ENCODE peak calls at places on chromosomes 11 and 22, in six cellular contexts. One of them, this sample, is unnamed.

GRCh38 chr22:46007003-46007847 is 30.3 kb upstream of the WNT7B start:
- DNase-seq in mucosa of gallbladder: peak; percentile 46
- DNase-seq in NCI-H1092 treated with DMSO at 0.1 percent for 48 hours: no peak
- DNase-seq in uterus: peak; percentile 82
- DNase-seq in EH: peak; percentile 89
- DNase-seq in cardiac septum: peak; percentile 86
- DNase-seq in this sample: peak; percentile 69

GRCh38 chr11:77107950-77108349 is 5.3 kb downstream of the OMP start:
- DNase-seq in mucosa of gallbladder: peak; percentile 88
- DNase-seq in NCI-H1092 treated with DMSO at 0.1 percent for 48 hours: peak; percentile 56
- DNase-seq in uterus: peak; percentile 55
- DNase-seq in EH: peak; percentile 96
- DNase-seq in cardiac septum: no peak
- DNase-seq in this sample: peak; percentile 81

GRCh38 chr22:48758905-48759875 is 1068.5 kb downstream of the BRD1 start:
- DNase-seq in mucosa of gallbladder: no peak
- DNase-seq in NCI-H1092 treated with DMSO at 0.1 percent for 48 hours: no peak
- DNase-seq in uterus: no peak
- DNase-seq in EH: no peak
- DNase-seq in cardiac septum: peak; percentile 59
- DNase-seq in this sample: peak; percentile 9

GRCh38 chr22:17891427-17892167 is 117.3 kb upstream of the BID start:
- DNase-seq in mucosa of gallbladder: no peak
- DNase-seq in NCI-H1092 treated with DMSO at 0.1 percent for 48 hours: peak; percentile 36
- DNase-seq in uterus: no peak
- DNase-seq in EH: no peak
- DNase-seq in cardiac septum: no peak
- DNase-seq in this sample: no peak

GRCh38 chr11:33500865-33501479 is 199.7 kb downstream of the C11orf91 start:
- DNase-seq in mucosa of gallbladder: peak; percentile 38
- DNase-seq in NCI-H1092 treated with DMSO at 0.1 percent for 48 hours: no peak
- DNase-seq in uterus: no peak
- DNase-seq in EH: peak; percentile 70
- DNase-seq in cardiac septum: no peak
- DNase-seq in this sample: no peak

GRCh38 chr22:27752771-27753170 is 48.8 kb downstream of the MN1 start:
- DNase-seq in mucosa of gallbladder: no peak
- DNase-seq in NCI-H1092 treated with DMSO at 0.1 percent for 48 hours: no peak
- DNase-seq in uterus: no peak
- DNase-seq in EH: peak; percentile 33
- DNase-seq in cardiac septum: no peak
- DNase-seq in this sample: peak; percentile 29

GRCh38 chr11:106344392-106344791 is 266.9 kb downstream of the AASDHPPT start:
- DNase-seq in mucosa of gallbladder: no peak
- DNase-seq in NCI-H1092 treated with DMSO at 0.1 percent for 48 hours: no peak
- DNase-seq in uterus: no peak
- DNase-seq in EH: peak; percentile 53
- DNase-seq in cardiac septum: no peak
- DNase-seq in this sample: no peak

GRCh38 chr11:12273618-12273995 is 103.8 kb upstream of the PARVA start:
- DNase-seq in mucosa of gallbladder: no peak
- DNase-seq in NCI-H1092 treated with DMSO at 0.1 percent for 48 hours: no peak
- DNase-seq in uterus: no peak
- DNase-seq in EH: no peak
- DNase-seq in cardiac septum: peak; percentile 31
- DNase-seq in this sample: no peak

GRCh38 chr11:31582697-31583096 is 73.1 kb downstream of the ELP4 start:
- DNase-seq in mucosa of gallbladder: no peak
- DNase-seq in NCI-H1092 treated with DMSO at 0.1 percent for 48 hours: no peak
- DNase-seq in uterus: no peak
- DNase-seq in EH: no peak
- DNase-seq in cardiac septum: no peak
- DNase-seq in this sample: no peak

GRCh38 chr22:35733036-35733435 is 15.4 kb downstream of the APOL5 start:
- DNase-seq in mucosa of gallbladder: no peak
- DNase-seq in NCI-H1092 treated with DMSO at 0.1 percent for 48 hours: no peak
- DNase-seq in uterus: no peak
- DNase-seq in EH: no peak
- DNase-seq in cardiac septum: no peak
- DNase-seq in this sample: no peak

GRCh38 chr11:66680966-66681645 is 3.4 kb upstream of the RBM4B start:
- DNase-seq in mucosa of gallbladder: no peak
- DNase-seq in NCI-H1092 treated with DMSO at 0.1 percent for 48 hours: no peak
- DNase-seq in uterus: no peak
- DNase-seq in EH: no peak
- DNase-seq in cardiac septum: no peak
- DNase-seq in this sample: no peak

GRCh38 chr11:122306776-122307479 is 190.9 kb upstream of the BLID start:
- DNase-seq in mucosa of gallbladder: no peak
- DNase-seq in NCI-H1092 treated with DMSO at 0.1 percent for 48 hours: no peak
- DNase-seq in uterus: no peak
- DNase-seq in EH: no peak
- DNase-seq in cardiac septum: no peak
- DNase-seq in this sample: no peak

GRCh38 chr11:130737866-130738431 is 178.3 kb downstream of the SNX19 start:
- DNase-seq in mucosa of gallbladder: peak; percentile 74
- DNase-seq in NCI-H1092 treated with DMSO at 0.1 percent for 48 hours: no peak
- DNase-seq in uterus: peak; percentile 34
- DNase-seq in EH: peak; percentile 99
- DNase-seq in cardiac septum: peak; percentile 79
- DNase-seq in this sample: peak; percentile 43

This sample was measured in stomach.